ENCODE peak calls at places on chromosomes 12 and 14, in eight cellular contexts. One of them, this sample, is unnamed.

GRCh38 chr12:115251727-115252126 is 567.8 kb upstream of the TBX3 start:
- DNase-seq in HFFc6: no peak
- DNase-seq in gastrocnemius medialis: no peak
- DNase-seq in tibial nerve: no peak
- DNase-seq in RWPE1: peak; percentile 12
- DNase-seq in heart right ventricle: no peak
- DNase-seq in type B pancreatic cell: no peak
- DNase-seq in CD8-positive, alpha-beta T cell: no peak
- DNase-seq in this sample: no peak

GRCh38 chr14:60721331-60722162 is 2.6 kb downstream of the SIX4 start:
- DNase-seq in HFFc6: peak; percentile 47
- DNase-seq in gastrocnemius medialis: peak; percentile 65
- DNase-seq in tibial nerve: no peak
- DNase-seq in RWPE1: peak; percentile 59
- DNase-seq in heart right ventricle: peak; percentile 37
- DNase-seq in type B pancreatic cell: peak; percentile 77
- DNase-seq in CD8-positive, alpha-beta T cell: peak; percentile 30
- DNase-seq in this sample: peak; percentile 43

GRCh38 chr12:42186793-42187192 is 42.1 kb upstream of the GXYLT1 start:
- DNase-seq in HFFc6: no peak
- DNase-seq in gastrocnemius medialis: no peak
- DNase-seq in tibial nerve: no peak
- DNase-seq in RWPE1: no peak
- DNase-seq in heart right ventricle: no peak
- DNase-seq in type B pancreatic cell: no peak
- DNase-seq in CD8-positive, alpha-beta T cell: no peak
- DNase-seq in this sample: no peak

GRCh38 chr14:91252901-91253794 is 8.6 kb upstream of the GPR68 start:
- DNase-seq in HFFc6: no peak
- DNase-seq in gastrocnemius medialis: no peak
- DNase-seq in tibial nerve: no peak
- DNase-seq in RWPE1: peak; percentile 31
- DNase-seq in heart right ventricle: peak; percentile 53
- DNase-seq in type B pancreatic cell: no peak
- DNase-seq in CD8-positive, alpha-beta T cell: no peak
- DNase-seq in this sample: peak; percentile 67

GRCh38 chr14:65198346-65198745 is 96.0 kb upstream of the MAX start:
- DNase-seq in HFFc6: no peak
- DNase-seq in gastrocnemius medialis: no peak
- DNase-seq in tibial nerve: no peak
- DNase-seq in RWPE1: no peak
- DNase-seq in heart right ventricle: no peak
- DNase-seq in type B pancreatic cell: no peak
- DNase-seq in CD8-positive, alpha-beta T cell: no peak
- DNase-seq in this sample: no peak

GRCh38 chr14:94110552-94111181 is at the start of gene IFI27:
- DNase-seq in HFFc6: no peak
- DNase-seq in gastrocnemius medialis: peak; percentile 48
- DNase-seq in tibial nerve: peak; percentile 78
- DNase-seq in RWPE1: peak; percentile 73
- DNase-seq in heart right ventricle: no peak
- DNase-seq in type B pancreatic cell: peak; percentile 47
- DNase-seq in CD8-positive, alpha-beta T cell: no peak
- DNase-seq in this sample: no peak

GRCh38 chr14:71714225-71714624 is 218.0 kb upstream of the RGS6 start:
- DNase-seq in HFFc6: peak; percentile 83
- DNase-seq in gastrocnemius medialis: no peak
- DNase-seq in tibial nerve: no peak
- DNase-seq in RWPE1: no peak
- DNase-seq in heart right ventricle: no peak
- DNase-seq in type B pancreatic cell: no peak
- DNase-seq in CD8-positive, alpha-beta T cell: no peak
- DNase-seq in this sample: no peak

GRCh38 chr12:74286254-74286653 is 251.4 kb upstream of the ATXN7L3B start:
- DNase-seq in HFFc6: no peak
- DNase-seq in gastrocnemius medialis: no peak
- DNase-seq in tibial nerve: no peak
- DNase-seq in RWPE1: no peak
- DNase-seq in heart right ventricle: no peak
- DNase-seq in type B pancreatic cell: no peak
- DNase-seq in CD8-positive, alpha-beta T cell: no peak
- DNase-seq in this sample: no peak

GRCh38 chr12:71442567-71442931 is 3.0 kb downstream of the LGR5 start:
- DNase-seq in HFFc6: no peak
- DNase-seq in gastrocnemius medialis: no peak
- DNase-seq in tibial nerve: no peak
- DNase-seq in RWPE1: no peak
- DNase-seq in heart right ventricle: no peak
- DNase-seq in type B pancreatic cell: no peak
- DNase-seq in CD8-positive, alpha-beta T cell: no peak
- DNase-seq in this sample: no peak

GRCh38 chr12:71440393-71441349 is 1.1 kb downstream of the LGR5 start:
- DNase-seq in HFFc6: no peak
- DNase-seq in gastrocnemius medialis: no peak
- DNase-seq in tibial nerve: no peak
- DNase-seq in RWPE1: no peak
- DNase-seq in heart right ventricle: no peak
- DNase-seq in type B pancreatic cell: no peak
- DNase-seq in CD8-positive, alpha-beta T cell: no peak
- DNase-seq in this sample: no peak

GRCh38 chr12:71439613-71440392 is at the start of gene LGR5:
- DNase-seq in HFFc6: no peak
- DNase-seq in gastrocnemius medialis: peak; percentile 30
- DNase-seq in tibial nerve: no peak
- DNase-seq in RWPE1: no peak
- DNase-seq in heart right ventricle: peak; percentile 17
- DNase-seq in type B pancreatic cell: peak; percentile 77
- DNase-seq in CD8-positive, alpha-beta T cell: no peak
- DNase-seq in this sample: no peak

GRCh38 chr12:71441350-71441748 is 1.8 kb downstream of the LGR5 start:
- DNase-seq in HFFc6: no peak
- DNase-seq in gastrocnemius medialis: no peak
- DNase-seq in tibial nerve: no peak
- DNase-seq in RWPE1: no peak
- DNase-seq in heart right ventricle: no peak
- DNase-seq in type B pancreatic cell: no peak
- DNase-seq in CD8-positive, alpha-beta T cell: no peak
- DNase-seq in this sample: no peak

DNA sequence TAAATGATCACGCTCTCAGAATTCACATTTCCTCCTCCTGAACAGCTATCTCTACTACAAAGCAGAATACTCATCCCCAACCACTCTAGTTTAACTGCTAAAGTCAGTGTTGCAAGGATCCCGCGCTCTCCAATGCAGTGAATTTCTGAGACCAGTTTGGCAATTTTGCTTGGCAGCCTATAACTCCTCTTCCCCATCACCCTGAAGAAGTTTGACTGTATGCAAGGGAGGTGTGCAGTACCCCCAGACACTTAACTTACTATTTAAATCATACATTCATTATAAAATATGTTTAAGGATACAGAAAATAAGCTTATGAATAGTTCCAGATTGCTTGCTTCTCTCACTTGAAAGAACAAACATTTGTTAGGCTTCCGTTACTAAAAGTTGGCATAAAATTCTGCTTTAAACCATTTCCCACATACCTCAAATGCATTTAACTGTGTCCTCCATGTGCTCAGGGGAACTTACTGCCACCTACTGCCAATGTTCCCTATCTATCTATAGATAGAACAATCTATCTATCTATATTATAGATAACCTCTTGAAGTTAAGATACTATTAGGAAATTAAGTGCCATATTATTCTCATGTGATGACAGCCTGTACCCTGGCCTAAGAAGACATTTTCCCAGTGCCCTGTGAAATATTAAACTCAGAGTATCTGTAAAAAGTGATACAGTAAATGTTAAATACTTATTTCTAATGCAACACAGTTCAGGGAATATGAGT is 2.4 kb downstream of the LGR5 start:
- DNase-seq in HFFc6: no peak
- DNase-seq in gastrocnemius medialis: no peak
- DNase-seq in tibial nerve: no peak
- DNase-seq in RWPE1: no peak
- DNase-seq in heart right ventricle: no peak
- DNase-seq in type B pancreatic cell: no peak
- DNase-seq in CD8-positive, alpha-beta T cell: no peak
- DNase-seq in this sample: no peak
- TF ChIP-seq CTCF in HFFc6: no peak
- TF ChIP-seq CTCF in gastrocnemius medialis: no peak
- TF ChIP-seq CTCF in tibial nerve: no peak
- TF ChIP-seq CTCF in RWPE1: no peak
- TF ChIP-seq CTCF in heart right ventricle: no peak
- TF ChIP-seq CTCF in type B pancreatic cell: no peak
- TF ChIP-seq CTCF in CD8-positive, alpha-beta T cell: no peak
- TF ChIP-seq CTCF in this sample: no peak

DNA sequence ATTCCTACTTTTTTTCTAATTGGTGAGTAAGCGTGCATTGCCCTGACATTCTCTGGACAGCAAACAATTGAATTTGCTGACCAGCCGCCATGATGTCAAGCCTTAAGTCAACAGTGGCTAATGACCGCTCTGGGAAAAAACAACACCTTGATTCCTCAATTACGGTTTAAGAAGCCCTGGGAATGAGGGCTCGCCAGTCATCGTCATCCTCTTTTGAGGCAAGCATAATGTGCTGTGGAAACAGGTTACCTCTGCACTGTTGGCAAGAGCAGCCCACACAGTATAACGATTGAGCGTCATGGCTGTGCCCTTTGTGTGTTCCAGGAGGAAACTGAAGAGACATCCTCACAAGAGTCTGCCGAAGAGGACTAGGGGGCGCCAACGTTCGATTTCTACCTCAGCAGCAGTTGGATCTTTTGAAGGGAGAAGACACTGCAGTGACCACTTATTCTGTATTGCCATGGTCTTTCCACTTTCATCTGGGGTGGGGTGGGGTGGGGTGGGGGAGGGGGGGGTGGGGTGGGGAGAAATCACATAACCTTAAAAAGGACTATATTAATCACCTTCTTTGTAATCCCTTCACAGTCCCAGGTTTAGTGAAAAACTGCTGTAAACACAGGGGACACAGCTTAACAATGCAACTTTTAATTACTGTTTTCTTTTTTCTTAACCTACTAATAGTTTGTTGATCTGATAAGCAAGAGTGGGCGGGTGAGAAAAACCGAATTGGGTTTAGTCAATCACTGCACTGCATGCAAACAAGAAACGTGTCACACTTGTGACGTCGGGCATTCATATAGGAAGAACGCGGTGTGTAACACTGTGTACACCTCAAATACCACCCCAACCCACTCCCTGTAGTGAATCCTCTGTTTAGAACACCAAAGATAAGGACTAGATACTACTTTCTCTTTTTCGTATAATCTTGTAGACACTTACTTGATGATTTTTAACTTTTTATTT is 138.9 kb downstream of the HMGA2 start:
- DNase-seq in HFFc6: no peak
- DNase-seq in gastrocnemius medialis: no peak
- DNase-seq in tibial nerve: no peak
- DNase-seq in RWPE1: no peak
- DNase-seq in heart right ventricle: peak; percentile 13
- DNase-seq in type B pancreatic cell: no peak
- DNase-seq in CD8-positive, alpha-beta T cell: no peak
- DNase-seq in this sample: no peak
- TF ChIP-seq CTCF in HFFc6: peak; percentile 49
- TF ChIP-seq CTCF in gastrocnemius medialis: no peak
- TF ChIP-seq CTCF in tibial nerve: no peak
- TF ChIP-seq CTCF in RWPE1: no peak
- TF ChIP-seq CTCF in heart right ventricle: no peak
- TF ChIP-seq CTCF in type B pancreatic cell: peak; percentile 36
- TF ChIP-seq CTCF in CD8-positive, alpha-beta T cell: no peak
- TF ChIP-seq CTCF in this sample: no peak

GRCh38 chr12:125983784-125984510 is 918.7 kb downstream of the AACS start:
- DNase-seq in HFFc6: no peak
- DNase-seq in gastrocnemius medialis: no peak
- DNase-seq in tibial nerve: no peak
- DNase-seq in RWPE1: peak; percentile 33
- DNase-seq in heart right ventricle: no peak
- DNase-seq in type B pancreatic cell: no peak
- DNase-seq in CD8-positive, alpha-beta T cell: no peak
- DNase-seq in this sample: no peak

GRCh38 chr12:125988545-125988944 is 923.3 kb downstream of the AACS start:
- DNase-seq in HFFc6: no peak
- DNase-seq in gastrocnemius medialis: no peak
- DNase-seq in tibial nerve: no peak
- DNase-seq in RWPE1: peak; percentile 34
- DNase-seq in heart right ventricle: no peak
- DNase-seq in type B pancreatic cell: no peak
- DNase-seq in CD8-positive, alpha-beta T cell: no peak
- DNase-seq in this sample: no peak

GRCh38 chr12:125981610-125982253 is 916.5 kb downstream of the AACS start:
- DNase-seq in HFFc6: no peak
- DNase-seq in gastrocnemius medialis: no peak
- DNase-seq in tibial nerve: no peak
- DNase-seq in RWPE1: no peak
- DNase-seq in heart right ventricle: no peak
- DNase-seq in type B pancreatic cell: no peak
- DNase-seq in CD8-positive, alpha-beta T cell: no peak
- DNase-seq in this sample: no peak

DNA sequence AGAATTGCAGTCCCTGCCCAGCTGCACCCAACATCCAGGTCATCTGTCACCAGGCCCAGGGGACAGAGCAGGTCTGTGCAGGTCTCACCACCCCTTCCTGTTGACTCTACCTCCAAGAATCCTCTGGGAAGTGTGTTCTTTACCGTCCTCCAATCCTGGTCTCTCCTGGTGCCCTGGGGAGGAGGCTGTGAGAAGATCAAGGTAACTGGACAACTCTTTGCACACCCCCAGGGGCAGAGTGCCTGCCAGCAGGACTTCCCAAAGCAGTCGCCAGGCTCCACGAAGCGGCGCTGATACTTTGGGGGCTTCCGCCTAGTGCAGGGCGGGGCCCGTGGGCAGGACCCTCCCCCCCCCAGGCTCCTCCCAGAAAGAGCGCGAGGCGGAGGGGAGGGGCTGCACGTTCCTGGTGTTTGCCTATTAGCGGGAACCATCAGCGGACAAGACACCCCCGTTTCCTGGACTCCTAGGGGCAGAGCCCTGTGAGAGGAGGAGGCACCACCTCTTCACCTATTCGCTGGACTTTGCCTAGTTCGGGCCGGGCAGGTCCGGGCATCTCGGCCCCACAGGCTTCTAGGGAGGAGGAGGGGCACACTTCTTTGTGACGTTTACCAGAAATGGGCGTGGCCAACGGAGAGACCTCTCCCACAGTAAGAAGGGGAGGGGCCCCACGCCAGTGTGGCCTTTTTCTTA is 918.0 kb downstream of the AACS start:
- DNase-seq in HFFc6: no peak
- DNase-seq in gastrocnemius medialis: no peak
- DNase-seq in tibial nerve: peak; percentile 35
- DNase-seq in RWPE1: peak; percentile 91
- DNase-seq in heart right ventricle: peak; percentile 11
- DNase-seq in type B pancreatic cell: peak; percentile 84
- DNase-seq in CD8-positive, alpha-beta T cell: no peak
- DNase-seq in this sample: no peak
- TF ChIP-seq CTCF in HFFc6: no peak
- TF ChIP-seq CTCF in gastrocnemius medialis: no peak
- TF ChIP-seq CTCF in tibial nerve: no peak
- TF ChIP-seq CTCF in RWPE1: no peak
- TF ChIP-seq CTCF in heart right ventricle: no peak
- TF ChIP-seq CTCF in type B pancreatic cell: peak; percentile 31
- TF ChIP-seq CTCF in CD8-positive, alpha-beta T cell: no peak
- TF ChIP-seq CTCF in this sample: no peak

GRCh38 chr12:125099407-125099779 is 34.2 kb downstream of the AACS start:
- DNase-seq in HFFc6: no peak
- DNase-seq in gastrocnemius medialis: no peak
- DNase-seq in tibial nerve: no peak
- DNase-seq in RWPE1: no peak
- DNase-seq in heart right ventricle: no peak
- DNase-seq in type B pancreatic cell: no peak
- DNase-seq in CD8-positive, alpha-beta T cell: no peak
- DNase-seq in this sample: no peak

GRCh38 chr12:125093681-125094025 is 28.4 kb downstream of the AACS start:
- DNase-seq in HFFc6: no peak
- DNase-seq in gastrocnemius medialis: no peak
- DNase-seq in tibial nerve: no peak
- DNase-seq in RWPE1: no peak
- DNase-seq in heart right ventricle: no peak
- DNase-seq in type B pancreatic cell: no peak
- DNase-seq in CD8-positive, alpha-beta T cell: no peak
- DNase-seq in this sample: no peak

GRCh38 chr12:125097427-125097826 is 32.2 kb downstream of the AACS start:
- DNase-seq in HFFc6: no peak
- DNase-seq in gastrocnemius medialis: no peak
- DNase-seq in tibial nerve: no peak
- DNase-seq in RWPE1: no peak
- DNase-seq in heart right ventricle: no peak
- DNase-seq in type B pancreatic cell: no peak
- DNase-seq in CD8-positive, alpha-beta T cell: no peak
- DNase-seq in this sample: no peak

GRCh38 chr12:125098676-125099406 is 33.6 kb downstream of the AACS start:
- DNase-seq in HFFc6: no peak
- DNase-seq in gastrocnemius medialis: no peak
- DNase-seq in tibial nerve: no peak
- DNase-seq in RWPE1: no peak
- DNase-seq in heart right ventricle: no peak
- DNase-seq in type B pancreatic cell: no peak
- DNase-seq in CD8-positive, alpha-beta T cell: no peak
- DNase-seq in this sample: no peak

DNA sequence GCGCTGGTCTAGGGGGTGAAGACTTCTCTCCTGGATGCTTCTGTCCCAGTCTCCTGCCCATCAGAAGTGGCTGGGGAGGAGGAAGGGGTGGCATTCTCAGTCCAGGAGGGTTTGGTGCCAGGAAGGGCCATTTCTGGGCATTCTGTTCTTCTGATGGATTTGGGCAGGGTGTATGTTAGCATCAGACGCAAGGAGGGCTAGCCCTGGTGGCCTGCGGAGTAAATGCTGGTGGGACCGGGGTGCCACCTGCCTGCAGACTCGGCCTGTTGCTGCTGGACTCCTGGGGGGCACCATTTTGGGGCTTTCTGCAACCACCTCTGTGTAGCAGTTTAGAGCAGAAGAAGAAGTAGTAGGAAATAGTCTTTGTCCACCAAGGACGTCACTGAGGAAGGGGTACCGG is 31.7 kb downstream of the AACS start:
- DNase-seq in HFFc6: no peak
- DNase-seq in gastrocnemius medialis: no peak
- DNase-seq in tibial nerve: no peak
- DNase-seq in RWPE1: no peak
- DNase-seq in heart right ventricle: no peak
- DNase-seq in type B pancreatic cell: no peak
- DNase-seq in CD8-positive, alpha-beta T cell: no peak
- DNase-seq in this sample: no peak
- TF ChIP-seq CTCF in HFFc6: no peak
- TF ChIP-seq CTCF in gastrocnemius medialis: no peak
- TF ChIP-seq CTCF in tibial nerve: no peak
- TF ChIP-seq CTCF in RWPE1: no peak
- TF ChIP-seq CTCF in heart right ventricle: no peak
- TF ChIP-seq CTCF in type B pancreatic cell: no peak
- TF ChIP-seq CTCF in CD8-positive, alpha-beta T cell: no peak
- TF ChIP-seq CTCF in this sample: no peak

This sample was measured in activated B cell treated with CpG ODN at 0.5 μM for 24 hours.